ENCODE peak calls at places on chromosome 10, in five cellular contexts. P is cardiac muscle cell, H is tibial nerve, Z is left ventricle myocardium inferior, Q is colonic mucosa. V is an unnamed sample. For H3K4me1, the result is how much of the 10 kb centered on the place peaks cover.

GRCh38 chr10:133021963-133022783 is 65.6 kb upstream of the ADGRA1 start:
- DNase-seq in P (no peak), H (no peak), Z (no peak), Q (no peak), V (no peak)

GRCh38 chr10:65907199-65907712 is 1018.6 kb upstream of the LRRTM3 start:
- DNase-seq in P (no peak), H (no peak), Z (no peak), Q (no peak), V (no peak)

GRCh38 chr10:70053212-70053895 is 708 bp downstream of the MACROH2A2 start:
- DNase-seq in P (peak), H (no peak), Z (peak), Q (peak), V (no peak)

GRCh38 chr10:126135177-126135576 is 238.8 kb downstream of the FANK1 start:
- DNase-seq in P (peak), H (no peak), Z (no peak), Q (peak), V (no peak)

GRCh38 chr10:28970231-28970630 is 292.9 kb downstream of the BAMBI start:
- DNase-seq in P (peak), H (no peak), Z (no peak), Q (no peak), V (no peak)

GRCh38 chr10:7819126-7819470 is 793 bp downstream of the TAF3 start:
- DNase-seq in P (peak), H (peak), Z (peak), Q (peak), V (no peak)

GRCh38 chr10:876442-876841 is 55.1 kb downstream of the LARP4B start:
- DNase-seq in P (no peak), H (no peak), Z (no peak), Q (no peak), V (no peak)

GRCh38 chr10:58335306-58336005 is 650 bp downstream of the UBE2D1 start:
- DNase-seq in P (peak), H (peak), Z (peak), Q (peak), V (no peak)

GRCh38 chr10:80473692-80474596 is 19.8 kb downstream of the TSPAN14 start:
- DNase-seq in P (no peak), H (no peak), Z (no peak), Q (no peak), V (no peak)

GRCh38 chr10:80473096-80473657 is 19.1 kb downstream of the TSPAN14 start:
- DNase-seq in P (no peak), H (no peak), Z (no peak), Q (no peak), V (no peak)

GRCh38 chr10:80474597-80474910 is 20.4 kb downstream of the TSPAN14 start:
- DNase-seq in P (no peak), H (no peak), Z (no peak), Q (no peak), V (no peak)

GRCh38 chr10:80472234-80473095 is 18.4 kb downstream of the TSPAN14 start:
- DNase-seq in P (peak), H (no peak), Z (no peak), Q (no peak), V (no peak)

GRCh38 chr10:80474920-80475319 is 20.8 kb downstream of the TSPAN14 start:
- DNase-seq in P (no peak), H (no peak), Z (no peak), Q (no peak), V (no peak)
- H3K27ac ChIP-seq in P (peak), H (peak), Z (peak), Q (no peak), V (no peak)

DNA sequence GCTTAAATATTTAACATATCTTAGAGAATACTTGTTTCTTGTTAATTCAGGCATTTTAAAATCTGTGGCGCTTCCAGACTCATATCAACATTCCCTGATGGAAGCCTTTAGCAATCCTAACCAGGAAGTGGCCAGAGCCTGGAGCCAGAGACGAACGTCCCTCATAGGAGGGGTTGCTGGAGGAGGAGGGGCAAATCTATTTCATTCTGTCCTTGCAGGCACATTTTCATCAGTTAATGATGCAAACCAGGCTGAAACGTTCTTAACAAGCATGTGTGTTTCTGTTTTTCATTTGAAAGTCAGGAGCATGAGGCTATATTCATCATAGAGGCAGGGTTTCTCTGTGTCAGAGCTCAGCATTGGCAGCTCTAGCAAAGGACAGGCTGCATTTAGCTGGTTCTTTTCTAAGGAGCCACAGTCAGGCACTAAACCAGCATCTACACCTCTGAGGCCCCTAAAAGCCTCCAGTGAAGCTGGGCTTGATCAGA is 17.8 kb upstream of the IFIT2 start:
- DNase-seq in P (peak), H (peak), Z (peak), Q (no peak), V (no peak)
- H3K4me3 ChIP-seq in P (no peak), H (peak), Z (peak), Q (no peak), V (no peak)

GRCh38 chr10:77490915-77491314 is 146.7 kb downstream of the KCNMA1 start:
- DNase-seq in P (no peak), H (no peak), Z (no peak), Q (no peak), V (no peak)

GRCh38 chr10:77493239-77493806 is 144.3 kb downstream of the KCNMA1 start:
- DNase-seq in P (no peak), H (no peak), Z (no peak), Q (no peak), V (no peak)

GRCh38 chr10:77494789-77495541 is 142.6 kb downstream of the KCNMA1 start:
- DNase-seq in P (no peak), H (no peak), Z (no peak), Q (no peak), V (no peak)

GRCh38 chr10:77496941-77497420 is 140.6 kb downstream of the KCNMA1 start:
- DNase-seq in P (no peak), H (no peak), Z (no peak), Q (no peak), V (no peak)

GRCh38 chr10:77493851-77494788 is 143.5 kb downstream of the KCNMA1 start:
- DNase-seq in P (peak), H (no peak), Z (no peak), Q (no peak), V (peak)
- H3K4me1 ChIP-seq in P (under half), H (under half), Z (under half), Q (under half), V (under half)

GRCh38 chr10:26441491-26442214 is 3.5 kb downstream of the APBB1IP start:
- DNase-seq in P (no peak), H (no peak), Z (no peak), Q (no peak), V (no peak)
- H3K27ac ChIP-seq in P (no peak), H (no peak), Z (no peak), Q (no peak), V (no peak)

DNA sequence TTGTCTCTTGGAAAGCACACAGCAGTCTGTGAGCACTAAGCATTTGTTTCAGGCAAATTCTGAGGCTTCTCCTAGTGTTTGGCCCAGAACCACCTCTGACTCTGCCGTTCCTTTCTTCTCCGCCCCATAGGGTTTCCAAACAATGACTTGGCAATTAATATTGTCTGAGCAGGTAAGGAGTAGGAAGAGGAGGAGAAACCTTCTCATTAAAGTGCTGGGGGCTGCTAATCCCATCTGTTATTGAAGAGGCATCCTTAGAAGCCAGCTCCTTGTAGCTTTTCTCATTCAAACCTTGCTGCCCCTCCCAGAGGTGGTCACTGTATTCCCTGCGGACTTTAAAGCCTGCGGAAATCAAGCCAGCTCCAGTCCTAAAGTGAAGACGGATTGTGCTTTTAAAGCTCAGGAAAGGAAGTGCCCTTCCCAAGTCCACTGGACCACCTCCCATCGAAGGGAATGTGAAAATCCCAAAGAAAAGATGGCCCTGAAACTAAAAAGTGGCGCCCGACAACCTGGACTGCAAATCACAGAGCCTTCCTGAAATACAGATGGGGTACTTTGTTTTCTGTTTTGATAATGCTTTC is 1.5 kb upstream of the NKX1-2 start:
- DNase-seq in P (no peak), H (no peak), Z (no peak), Q (no peak), V (no peak)
- H3K4me3 ChIP-seq in P (no peak), H (no peak), Z (no peak), Q (no peak), V (no peak)

GRCh38 chr10:99234739-99235468 is 748 bp downstream of the HPSE2 start:
- DNase-seq in P (peak), H (no peak), Z (no peak), Q (no peak), V (no peak)

GRCh38 chr10:99234067-99234738 is 1.4 kb downstream of the HPSE2 start:
- DNase-seq in P (peak), H (peak), Z (peak), Q (peak), V (no peak)

GRCh38 chr10:99235469-99235871 is at the start of gene HPSE2:
- DNase-seq in P (peak), H (no peak), Z (no peak), Q (no peak), V (no peak)

GRCh38 chr10:99235872-99236626 is 397 bp upstream of the HPSE2 start:
- DNase-seq in P (peak), H (no peak), Z (no peak), Q (peak), V (no peak)

GRCh38 chr10:99236627-99237309 is 1.1 kb upstream of the HPSE2 start:
- DNase-seq in P (no peak), H (no peak), Z (no peak), Q (no peak), V (no peak)
- H3K4me1 ChIP-seq in P (under half), H (half or more), Z (under half), Q (under half), V (under half)

DNA sequence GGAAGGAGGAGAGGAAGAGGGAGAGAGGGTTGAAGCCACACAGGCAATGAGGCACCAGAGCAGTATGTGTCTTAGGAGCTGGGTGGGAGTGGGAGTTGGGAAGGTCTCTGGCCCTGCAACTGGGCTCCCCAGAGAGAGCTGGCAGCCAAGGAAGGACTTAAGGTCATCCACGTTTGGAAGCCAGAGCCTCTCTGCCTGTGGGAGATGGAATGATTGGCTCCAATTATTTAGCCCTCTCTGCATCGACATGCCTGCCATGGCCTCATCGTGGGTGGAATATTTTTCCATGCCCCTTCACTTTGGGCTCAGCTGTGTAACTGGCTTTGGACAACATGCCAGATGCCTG is 478.5 kb downstream of the RPS24 start:
- DNase-seq in P (no peak), H (no peak), Z (no peak), Q (peak), V (no peak)
- H3K27ac ChIP-seq in P (no peak), H (no peak), Z (no peak), Q (no peak), V (no peak)

DNA sequence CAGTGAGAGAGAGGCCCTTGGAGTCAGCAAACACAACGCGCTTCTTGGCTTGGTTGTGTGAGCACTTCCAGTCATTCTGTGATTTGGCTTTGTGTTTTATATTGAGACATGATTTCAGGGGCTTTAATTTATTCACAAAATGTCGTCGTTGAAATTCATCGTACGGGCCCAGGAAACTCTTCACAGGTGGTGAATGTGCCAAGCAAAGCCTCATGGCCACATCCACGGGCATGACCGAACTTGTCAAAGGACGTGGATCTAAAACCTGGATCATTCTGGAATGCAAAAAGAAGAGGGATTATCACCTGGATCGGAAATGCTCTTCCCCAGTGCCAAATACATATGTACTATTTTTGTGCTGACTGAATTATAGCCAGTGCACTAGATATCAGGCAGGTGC is 2.3 kb downstream of the PPP1R3C start:
- DNase-seq in P (no peak), H (no peak), Z (no peak), Q (no peak), V (no peak)
- H3K4me3 ChIP-seq in P (peak), H (no peak), Z (peak), Q (no peak), V (no peak)

GRCh38 chr10:97514344-97514743 is 15.6 kb downstream of the UBTD1 start:
- DNase-seq in P (no peak), H (no peak), Z (no peak), Q (no peak), V (no peak)
- H3K4me1 ChIP-seq in P (under half), H (under half), Z (half or more), Q (under half), V (under half)

GRCh38 chr10:15227611-15228372 is 59.3 kb upstream of the NMT2 start:
- DNase-seq in P (peak), H (no peak), Z (no peak), Q (no peak), V (no peak)
- H3K27ac ChIP-seq in P (no peak), H (no peak), Z (no peak), Q (no peak), V (no peak)

V was measured in iPS DF 6.9.